ENCODE peak calls at places on chromosome 18, in nine cellular contexts. One of them, this sample, is unnamed.

GRCh38 chr18:40382191-40382590 is 1572.8 kb upstream of the PIK3C3 start:
- DNase-seq in iris pigment epithelial cell: peak
- DNase-seq in SJSA1: no peak
- DNase-seq in SW480: no peak
- DNase-seq in type B pancreatic cell: no peak
- DNase-seq in MM.1S: no peak
- DNase-seq in fibroblast of the aortic adventitia: no peak
- DNase-seq in T-cell: no peak
- DNase-seq in RPMI7951: no peak
- DNase-seq in this sample: no peak

GRCh38 chr18:22559414-22560282 is 141.9 kb upstream of the CTAGE1 start:
- DNase-seq in SJSA1: peak
- DNase-seq in iris pigment epithelial cell: peak
- DNase-seq in fibroblast of the aortic adventitia: peak
- DNase-seq in T-cell: no peak
- DNase-seq in RPMI7951: peak
- DNase-seq in MM.1S: peak
- DNase-seq in SW480: peak
- DNase-seq in type B pancreatic cell: peak
- DNase-seq in this sample: no peak

GRCh38 chr18:38032516-38032915 is 466.9 kb upstream of the CELF4 start:
- DNase-seq in T-cell: no peak
- DNase-seq in MM.1S: no peak
- DNase-seq in SJSA1: no peak
- DNase-seq in fibroblast of the aortic adventitia: no peak
- DNase-seq in type B pancreatic cell: no peak
- DNase-seq in RPMI7951: no peak
- DNase-seq in SW480: no peak
- DNase-seq in iris pigment epithelial cell: no peak
- DNase-seq in this sample: no peak

GRCh38 chr18:6406075-6406909 is 8.4 kb downstream of the L3MBTL4 start:
- DNase-seq in fibroblast of the aortic adventitia: no peak
- DNase-seq in SW480: no peak
- DNase-seq in MM.1S: no peak
- DNase-seq in SJSA1: peak
- DNase-seq in type B pancreatic cell: no peak
- DNase-seq in iris pigment epithelial cell: peak
- DNase-seq in RPMI7951: no peak
- DNase-seq in T-cell: no peak
- DNase-seq in this sample: no peak

GRCh38 chr18:78822886-78823285 is 156.7 kb upstream of the SALL3 start:
- DNase-seq in fibroblast of the aortic adventitia: no peak
- DNase-seq in SW480: no peak
- DNase-seq in T-cell: no peak
- DNase-seq in iris pigment epithelial cell: no peak
- DNase-seq in SJSA1: no peak
- DNase-seq in RPMI7951: no peak
- DNase-seq in MM.1S: no peak
- DNase-seq in type B pancreatic cell: peak
- DNase-seq in this sample: no peak

GRCh38 chr18:50656396-50656795 is 96.5 kb downstream of the MAPK4 start:
- DNase-seq in iris pigment epithelial cell: no peak
- DNase-seq in fibroblast of the aortic adventitia: no peak
- DNase-seq in SJSA1: no peak
- DNase-seq in SW480: no peak
- DNase-seq in T-cell: no peak
- DNase-seq in MM.1S: no peak
- DNase-seq in type B pancreatic cell: no peak
- DNase-seq in RPMI7951: no peak
- DNase-seq in this sample: no peak

GRCh38 chr18:70276416-70277145 is 12.3 kb upstream of the SOCS6 start:
- DNase-seq in T-cell: no peak
- DNase-seq in type B pancreatic cell: no peak
- DNase-seq in SJSA1: no peak
- DNase-seq in RPMI7951: no peak
- DNase-seq in MM.1S: no peak
- DNase-seq in SW480: no peak
- DNase-seq in iris pigment epithelial cell: no peak
- DNase-seq in fibroblast of the aortic adventitia: no peak
- DNase-seq in this sample: no peak

GRCh38 chr18:10926565-10927194 is 222.7 kb downstream of the PIEZO2 start:
- DNase-seq in fibroblast of the aortic adventitia: peak
- DNase-seq in MM.1S: no peak
- DNase-seq in T-cell: no peak
- DNase-seq in SJSA1: peak
- DNase-seq in SW480: no peak
- DNase-seq in RPMI7951: peak
- DNase-seq in iris pigment epithelial cell: peak
- DNase-seq in type B pancreatic cell: no peak
- DNase-seq in this sample: no peak

GRCh38 chr18:34742761-34743366 is 32.8 kb downstream of the DTNA start:
- DNase-seq in MM.1S: no peak
- DNase-seq in RPMI7951: no peak
- DNase-seq in SW480: no peak
- DNase-seq in fibroblast of the aortic adventitia: no peak
- DNase-seq in SJSA1: no peak
- DNase-seq in type B pancreatic cell: no peak
- DNase-seq in T-cell: no peak
- DNase-seq in iris pigment epithelial cell: no peak
- DNase-seq in this sample: no peak

GRCh38 chr18:56884511-56884910 is 233.4 kb downstream of the WDR7 start:
- DNase-seq in T-cell: no peak
- DNase-seq in SJSA1: peak
- DNase-seq in MM.1S: no peak
- DNase-seq in RPMI7951: no peak
- DNase-seq in SW480: no peak
- DNase-seq in iris pigment epithelial cell: no peak
- DNase-seq in type B pancreatic cell: no peak
- DNase-seq in fibroblast of the aortic adventitia: no peak
- DNase-seq in this sample: no peak

GRCh38 chr18:45521151-45521550 is 94.1 kb upstream of the SLC14A2 start:
- DNase-seq in SW480: no peak
- DNase-seq in type B pancreatic cell: no peak
- DNase-seq in RPMI7951: peak
- DNase-seq in SJSA1: no peak
- DNase-seq in fibroblast of the aortic adventitia: peak
- DNase-seq in iris pigment epithelial cell: peak
- DNase-seq in T-cell: no peak
- DNase-seq in MM.1S: no peak
- DNase-seq in this sample: no peak

GRCh38 chr18:48002933-48003365 is 72.5 kb upstream of the SMAD2 start:
- DNase-seq in fibroblast of the aortic adventitia: peak
- DNase-seq in type B pancreatic cell: no peak
- DNase-seq in RPMI7951: peak
- DNase-seq in iris pigment epithelial cell: peak
- DNase-seq in T-cell: no peak
- DNase-seq in MM.1S: no peak
- DNase-seq in SJSA1: peak
- DNase-seq in SW480: peak
- DNase-seq in this sample: no peak

GRCh38 chr18:52510139-52510538 is 170.1 kb downstream of the DCC start:
- DNase-seq in MM.1S: no peak
- DNase-seq in type B pancreatic cell: no peak
- DNase-seq in fibroblast of the aortic adventitia: no peak
- DNase-seq in SW480: no peak
- DNase-seq in iris pigment epithelial cell: no peak
- DNase-seq in SJSA1: no peak
- DNase-seq in RPMI7951: no peak
- DNase-seq in T-cell: no peak
- DNase-seq in this sample: no peak

GRCh38 chr18:63788447-63789096 is 13.4 kb downstream of the SERPINB7 start:
- DNase-seq in type B pancreatic cell: no peak
- DNase-seq in fibroblast of the aortic adventitia: peak
- DNase-seq in RPMI7951: peak
- DNase-seq in MM.1S: no peak
- DNase-seq in T-cell: no peak
- DNase-seq in iris pigment epithelial cell: peak
- DNase-seq in SW480: peak
- DNase-seq in SJSA1: peak
- DNase-seq in this sample: no peak

GRCh38 chr18:63138469-63139340 is 180.9 kb downstream of the BCL2 start:
- DNase-seq in SJSA1: no peak
- DNase-seq in SW480: no peak
- DNase-seq in fibroblast of the aortic adventitia: no peak
- DNase-seq in iris pigment epithelial cell: no peak
- DNase-seq in MM.1S: peak
- DNase-seq in type B pancreatic cell: no peak
- DNase-seq in RPMI7951: no peak
- DNase-seq in T-cell: no peak
- DNase-seq in this sample: no peak

GRCh38 chr18:10023853-10024638 is 110.2 kb downstream of the VAPA start:
- DNase-seq in SJSA1: no peak
- DNase-seq in iris pigment epithelial cell: peak
- DNase-seq in RPMI7951: no peak
- DNase-seq in SW480: no peak
- DNase-seq in T-cell: no peak
- DNase-seq in MM.1S: no peak
- DNase-seq in fibroblast of the aortic adventitia: no peak
- DNase-seq in type B pancreatic cell: no peak
- DNase-seq in this sample: no peak

GRCh38 chr18:47984991-47985390 is 54.5 kb upstream of the SMAD2 start:
- DNase-seq in SW480: no peak
- DNase-seq in T-cell: no peak
- DNase-seq in MM.1S: no peak
- DNase-seq in type B pancreatic cell: no peak
- DNase-seq in fibroblast of the aortic adventitia: no peak
- DNase-seq in SJSA1: no peak
- DNase-seq in iris pigment epithelial cell: no peak
- DNase-seq in RPMI7951: no peak
- DNase-seq in this sample: no peak

GRCh38 chr18:49399003-49399402 is 61.4 kb downstream of the DYM start:
- DNase-seq in iris pigment epithelial cell: peak
- DNase-seq in fibroblast of the aortic adventitia: no peak
- DNase-seq in T-cell: no peak
- DNase-seq in RPMI7951: peak
- DNase-seq in SJSA1: no peak
- DNase-seq in type B pancreatic cell: no peak
- DNase-seq in MM.1S: no peak
- DNase-seq in SW480: no peak
- DNase-seq in this sample: no peak